ENCODE peak calls at places on chromosomes 1 and 21, in six cellular contexts. W is NCI-H1417 treated with DMSO at 0.1 percent for 48 hours, U is AG09309, D is HCEC 1CT, J is ACHN, S is A549. N is an unnamed sample.

GRCh38 chr1:204544321-204544720 is 28.1 kb downstream of the MDM4 start:
- DNase-seq in W (no peak), U (no peak), D (peak; percentile 68), J (no peak), S (no peak), N (no peak)

GRCh38 chr1:175564723-175565122 is 178.7 kb downstream of the TNR start:
- DNase-seq in W (no peak), U (no peak), D (no peak), J (no peak), S (no peak), N (no peak)

GRCh38 chr1:154466136-154466665 is 35.8 kb upstream of the TDRD10 start:
- DNase-seq in W (no peak), U (no peak), D (no peak), J (no peak), S (no peak), N (no peak)

GRCh38 chr1:10626011-10626731 is 151.4 kb downstream of the PEX14 start:
- DNase-seq in W (no peak), U (no peak), D (no peak), J (no peak), S (no peak), N (no peak)

GRCh38 chr1:152313970-152314369 is 11.1 kb downstream of the FLG start:
- DNase-seq in W (no peak), U (no peak), D (no peak), J (no peak), S (no peak), N (no peak)

GRCh38 chr1:153478692-153479618 is 18.5 kb upstream of the S100A7 start:
- DNase-seq in W (no peak), U (no peak), D (no peak), J (no peak), S (no peak), N (no peak)

GRCh38 chr1:193322218-193322617 is 135.8 kb upstream of the B3GALT2 start:
- DNase-seq in W (no peak), U (no peak), D (peak; percentile 89), J (peak; percentile 73), S (no peak), N (no peak)

GRCh38 chr1:2376261-2376741 is 15.1 kb downstream of the MORN1 start:
- DNase-seq in W (no peak), U (no peak), D (no peak), J (no peak), S (no peak), N (no peak)

GRCh38 chr1:100038401-100039306 is 68.9 kb downstream of the SLC35A3 start:
- DNase-seq in W (peak; percentile 11), U (no peak), D (peak; percentile 67), J (peak; percentile 56), S (no peak), N (peak; percentile 69)

GRCh38 chr1:242523968-242524570 is 428 bp downstream of the PLD5 start:
- DNase-seq in W (no peak), U (no peak), D (no peak), J (peak; percentile 24), S (peak; percentile 83), N (no peak)

GRCh38 chr1:153534933-153535663 is 693 bp downstream of the S100A6 start:
- DNase-seq in W (no peak), U (no peak), D (peak; percentile 72), J (peak; percentile 46), S (peak; percentile 65), N (no peak)

GRCh38 chr21:36079010-36079649 is 9.3 kb downstream of the CBR1 start:
- DNase-seq in W (no peak), U (no peak), D (no peak), J (no peak), S (no peak), N (no peak)

GRCh38 chr1:56644064-56644940 is 812 bp upstream of the PRKAA2 start:
- DNase-seq in W (no peak), U (no peak), D (peak; percentile 38), J (peak; percentile 35), S (no peak), N (no peak)

GRCh38 chr1:34742667-34743270 is 12.1 kb upstream of the GJB5 start:
- DNase-seq in W (no peak), U (no peak), D (peak; percentile 39), J (peak; percentile 60), S (peak; percentile 69), N (peak; percentile 63)

GRCh38 chr1:30109853-30110252 is 613.5 kb downstream of the MATN1 start:
- DNase-seq in W (no peak), U (peak; percentile 14), D (no peak), J (no peak), S (no peak), N (no peak)

GRCh38 chr1:221511797-221512196 is 230.1 kb downstream of the DUSP10 start:
- DNase-seq in W (no peak), U (no peak), D (no peak), J (no peak), S (no peak), N (no peak)